ENCODE peak calls at places on chromosomes 3 and 15, in seven cellular contexts. L is stomach; T is CD4-positive, alpha-beta memory T cell; I is endodermal cell; R is heart right ventricle; C is uterus; U is endothelial cell of umbilical vein. M is an unnamed sample. For H3K27me3, the result is how much of the 10 kb centered on the place peaks cover.

GRCh38 chr15:50652671-50653070 is 33.9 kb downstream of the TRPM7 start:
- DNase-seq in L (no peak), T (no peak), I (no peak), R (no peak), C (no peak), U (no peak), M (no peak)

GRCh38 chr3:55416381-55416821 is 70.7 kb downstream of the WNT5A start:
- DNase-seq in L (no peak), T (no peak), I (no peak), R (no peak), C (no peak), U (no peak), M (no peak)

GRCh38 chr3:71565976-71566375 is 17.6 kb downstream of the FOXP1 start:
- DNase-seq in L (no peak), T (no peak), I (no peak), R (no peak), C (no peak), U (no peak), M (no peak)

GRCh38 chr3:69084326-69084667 is 440 bp upstream of the ARL6IP5 start:
- DNase-seq in L (peak), T (no peak), I (no peak), R (no peak), C (no peak), U (peak), M (no peak)

GRCh38 chr3:163878396-163878795 is 1199.9 kb downstream of the SI start:
- DNase-seq in L (no peak), T (no peak), I (peak), R (no peak), C (no peak), U (no peak), M (no peak)

GRCh38 chr3:114615535-114616064 is 321.8 kb downstream of the TIGIT start:
- DNase-seq in L (no peak), T (no peak), I (no peak), R (no peak), C (no peak), U (no peak), M (no peak)

GRCh38 chr3:37189109-37189508 is 14.7 kb upstream of the LRRFIP2 start:
- DNase-seq in L (no peak), T (no peak), I (no peak), R (no peak), C (no peak), U (no peak), M (no peak)

GRCh38 chr3:4289044-4289443 is 14.1 kb upstream of the SETMAR start:
- DNase-seq in L (no peak), T (no peak), I (peak), R (no peak), C (no peak), U (no peak), M (no peak)

GRCh38 chr15:68200016-68200861 is 4.9 kb downstream of the CALML4 start:
- DNase-seq in L (peak), T (no peak), I (peak), R (no peak), C (no peak), U (no peak), M (no peak)

GRCh38 chr3:60636846-60637245 is 614.4 kb downstream of the FHIT start:
- DNase-seq in L (no peak), T (no peak), I (peak), R (no peak), C (no peak), U (no peak), M (no peak)

GRCh38 chr3:161349529-161350278 is 21.6 kb downstream of the SPTSSB start:
- DNase-seq in L (no peak), T (peak), I (no peak), R (no peak), C (no peak), U (no peak), M (no peak)

GRCh38 chr3:135801018-135801417 is 164.5 kb upstream of the PPP2R3A start:
- DNase-seq in L (no peak), T (no peak), I (no peak), R (no peak), C (no peak), U (no peak), M (no peak)

GRCh38 chr3:69014022-69014580 is 617 bp upstream of the EOGT start:
- DNase-seq in L (no peak), T (no peak), I (no peak), R (no peak), C (no peak), U (no peak), M (no peak)

GRCh38 chr3:135549928-135550327 is 415.6 kb upstream of the PPP2R3A start:
- DNase-seq in L (no peak), T (no peak), I (no peak), R (no peak), C (no peak), U (no peak), M (no peak)

GRCh38 chr15:88834211-88834812 is 31.1 kb downstream of the ACAN start:
- DNase-seq in L (peak), T (peak), I (peak), R (peak), C (peak), U (peak), M (no peak)

DNA sequence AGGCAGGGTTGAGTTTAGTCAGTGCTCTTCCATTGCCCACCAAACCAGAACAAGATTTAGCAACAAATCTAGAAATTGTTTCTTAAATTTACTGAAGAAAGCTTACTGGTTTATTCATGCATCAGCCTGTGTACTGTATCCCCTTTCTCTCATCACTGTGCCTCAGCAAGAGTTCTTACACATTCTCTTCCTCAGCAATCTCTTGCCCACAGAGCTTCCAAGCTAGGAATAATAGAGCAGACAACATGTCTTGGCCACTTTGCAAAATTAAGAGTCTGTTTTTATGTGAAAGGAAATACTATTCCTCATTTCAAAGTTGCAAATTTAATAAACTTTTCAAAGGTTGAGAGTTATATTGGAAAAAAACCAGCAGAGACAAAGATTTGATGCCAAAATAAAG is 276.5 kb downstream of the ADAMTSL3 start:
- DNase-seq in L (no peak), T (no peak), I (no peak), R (no peak), C (no peak), U (no peak), M (no peak)
- H3K27ac ChIP-seq in L (peak), T (no peak), I (no peak), R (no peak), C (peak), U (no peak), M (no peak)

GRCh38 chr3:14423963-14424362 is 21.6 kb downstream of the SLC6A6 start:
- DNase-seq in L (no peak), T (no peak), I (no peak), R (no peak), C (no peak), U (no peak), M (no peak)
- H3K4me3 ChIP-seq in L (no peak), T (no peak), I (no peak), R (no peak), C (no peak), U (no peak), M (no peak)

GRCh38 chr3:151460774-151461450 is at the start of gene IGSF10:
- DNase-seq in L (peak), T (no peak), I (peak), R (peak), C (no peak), U (no peak), M (peak)
- H3K27me3 ChIP-seq in L (under half), T (under half), I (under half), R (under half), C (under half), U (under half), M (under half)

GRCh38 chr3:169624533-169624972 is 39.0 kb downstream of the MECOM start:
- DNase-seq in L (no peak), T (no peak), I (peak), R (no peak), C (no peak), U (peak), M (no peak)
- H3K27ac ChIP-seq in L (peak), T (no peak), I (peak), R (no peak), C (no peak), U (no peak), M (no peak)

GRCh38 chr15:74869372-74869725 is 3.8 kb downstream of the SCAMP2 start:
- DNase-seq in L (no peak), T (no peak), I (no peak), R (no peak), C (no peak), U (no peak), M (no peak)

GRCh38 chr15:74865316-74865715 is 7.8 kb downstream of the SCAMP2 start:
- DNase-seq in L (no peak), T (no peak), I (no peak), R (no peak), C (no peak), U (no peak), M (no peak)

GRCh38 chr15:74866090-74866489 is 7.1 kb downstream of the SCAMP2 start:
- DNase-seq in L (no peak), T (no peak), I (no peak), R (no peak), C (peak), U (no peak), M (no peak)

GRCh38 chr15:74869726-74870407 is 3.3 kb downstream of the SCAMP2 start:
- DNase-seq in L (peak), T (no peak), I (no peak), R (peak), C (peak), U (peak), M (peak)

DNA sequence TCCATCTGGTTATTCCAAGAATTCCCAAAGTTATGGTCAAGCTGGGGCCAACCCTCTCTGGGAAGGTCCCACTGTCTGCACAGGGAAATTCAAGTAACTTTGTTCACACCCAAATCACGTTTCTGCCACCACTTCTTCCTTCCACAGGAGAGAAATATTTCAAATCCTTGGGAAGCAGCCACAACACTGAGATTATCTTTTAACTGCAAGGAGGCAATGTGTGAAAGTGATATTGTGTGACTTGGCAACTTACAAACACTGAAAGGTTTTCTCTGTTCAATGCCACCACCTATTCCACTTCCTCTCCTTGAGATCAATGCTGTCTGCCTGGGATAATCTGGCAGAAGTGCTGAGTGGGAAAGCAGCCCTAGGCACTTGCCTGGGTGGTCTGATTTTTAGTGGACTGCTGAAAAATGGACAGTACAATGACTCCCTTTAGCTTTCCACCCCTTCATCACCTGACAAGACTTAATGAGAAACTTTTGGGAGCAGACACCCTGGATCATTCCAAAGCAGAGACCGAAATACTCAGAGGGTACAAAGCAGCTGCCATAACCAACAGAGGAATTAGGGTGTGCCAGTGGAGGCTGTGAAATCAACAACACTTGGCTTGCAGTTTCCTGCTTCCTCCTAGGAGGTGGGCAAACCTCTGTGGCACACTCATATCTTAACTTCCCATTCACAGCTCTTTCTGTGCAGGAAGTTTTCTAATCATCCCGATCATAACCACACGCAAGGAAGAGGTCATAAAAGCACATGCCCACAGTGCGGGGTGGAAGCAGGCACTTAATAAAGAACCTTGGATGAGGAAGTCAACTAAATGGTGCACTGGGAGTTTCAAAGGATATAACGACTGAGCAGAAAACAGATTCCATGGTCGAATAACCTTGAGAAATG is 5.4 kb downstream of the SCAMP2 start:
- DNase-seq in L (peak), T (no peak), I (no peak), R (no peak), C (no peak), U (peak), M (peak)
- H3K4me3 ChIP-seq in L (no peak), T (peak), I (peak), R (no peak), C (no peak), U (no peak), M (no peak)

GRCh38 chr15:96349933-96350292 is 19.4 kb downstream of the NR2F2 start:
- DNase-seq in L (no peak), T (no peak), I (no peak), R (no peak), C (no peak), U (no peak), M (no peak)

GRCh38 chr15:96350321-96350720 is 19.8 kb downstream of the NR2F2 start:
- DNase-seq in L (no peak), T (no peak), I (no peak), R (no peak), C (no peak), U (peak), M (no peak)

GRCh38 chr15:96349034-96349932 is 18.8 kb downstream of the NR2F2 start:
- DNase-seq in L (no peak), T (no peak), I (no peak), R (no peak), C (no peak), U (peak), M (no peak)

GRCh38 chr15:96347181-96348111 is 16.9 kb downstream of the NR2F2 start:
- DNase-seq in L (no peak), T (no peak), I (peak), R (peak), C (peak), U (peak), M (no peak)

DNA sequence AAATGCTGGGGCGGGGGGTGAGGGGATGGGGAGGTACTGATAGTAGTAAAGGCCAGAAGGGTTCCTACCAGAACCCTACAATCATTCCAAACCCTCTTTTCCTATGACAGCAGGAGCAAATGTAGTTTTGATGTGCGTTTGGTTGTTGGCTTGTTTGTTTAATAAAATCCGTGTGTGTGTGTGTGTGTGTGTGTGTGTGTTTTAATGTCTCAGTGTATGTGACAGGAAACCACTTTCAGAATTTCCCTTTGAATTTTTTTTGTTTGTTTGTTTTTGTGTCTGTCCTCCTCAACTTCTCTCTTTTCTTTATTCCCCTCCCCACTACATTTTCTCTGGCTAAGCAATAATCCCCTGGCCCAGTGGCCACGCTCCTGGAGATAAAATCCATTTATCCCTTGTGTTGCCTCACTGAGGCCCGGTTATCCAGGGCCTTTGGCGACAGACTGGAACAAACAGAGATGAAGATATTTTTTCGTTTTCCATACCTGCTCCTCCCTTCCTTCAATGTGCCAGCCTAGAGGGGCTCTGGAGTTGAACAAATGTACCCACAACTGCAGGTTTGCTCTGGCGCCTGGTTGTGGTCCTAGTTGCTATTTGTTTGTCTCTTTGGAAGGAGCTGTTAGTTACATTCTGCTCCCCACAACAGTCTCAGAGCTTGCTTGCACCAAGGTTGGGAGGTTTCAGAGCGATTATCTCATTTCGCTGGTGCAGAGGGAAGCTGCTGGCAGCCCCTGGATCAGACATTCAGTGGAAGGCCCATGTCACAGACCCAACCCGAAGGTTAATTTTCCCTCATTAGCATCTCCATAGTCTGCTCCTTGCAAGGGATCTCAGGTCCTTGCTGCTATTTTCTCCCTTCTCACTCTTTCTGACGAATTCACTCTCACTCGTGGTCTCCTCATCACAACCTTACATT is 17.9 kb downstream of the NR2F2 start:
- DNase-seq in L (no peak), T (no peak), I (peak), R (no peak), C (no peak), U (peak), M (no peak)
- H3K27me3 ChIP-seq in L (under half), T (half or more), I (half or more), R (half or more), C (under half), U (under half), M (under half)

GRCh38 chr3:26627080-26627479 is 4.5 kb downstream of the LRRC3B start:
- DNase-seq in L (no peak), T (no peak), I (no peak), R (no peak), C (no peak), U (no peak), M (no peak)
- H3K27ac ChIP-seq in L (no peak), T (no peak), I (no peak), R (no peak), C (no peak), U (no peak), M (no peak)

GRCh38 chr3:32238027-32238815 is at the start of gene CMTM8:
- DNase-seq in L (peak), T (peak), I (peak), R (peak), C (peak), U (peak), M (peak)

GRCh38 chr3:32239638-32240550 is 1.4 kb downstream of the CMTM8 start:
- DNase-seq in L (peak), T (peak), I (peak), R (no peak), C (no peak), U (peak), M (no peak)

GRCh38 chr3:32236377-32236776 is 2.1 kb upstream of the CMTM8 start:
- DNase-seq in L (no peak), T (no peak), I (no peak), R (no peak), C (no peak), U (no peak), M (no peak)

GRCh38 chr3:32238816-32239637 is 547 bp downstream of the CMTM8 start:
- DNase-seq in L (peak), T (peak), I (peak), R (peak), C (peak), U (peak), M (peak)

GRCh38 chr3:32237670-32238026 is 832 bp upstream of the CMTM8 start:
- DNase-seq in L (no peak), T (no peak), I (no peak), R (no peak), C (no peak), U (no peak), M (no peak)
- H3K4me3 ChIP-seq in L (peak), T (peak), I (peak), R (peak), C (no peak), U (peak), M (peak)

DNA sequence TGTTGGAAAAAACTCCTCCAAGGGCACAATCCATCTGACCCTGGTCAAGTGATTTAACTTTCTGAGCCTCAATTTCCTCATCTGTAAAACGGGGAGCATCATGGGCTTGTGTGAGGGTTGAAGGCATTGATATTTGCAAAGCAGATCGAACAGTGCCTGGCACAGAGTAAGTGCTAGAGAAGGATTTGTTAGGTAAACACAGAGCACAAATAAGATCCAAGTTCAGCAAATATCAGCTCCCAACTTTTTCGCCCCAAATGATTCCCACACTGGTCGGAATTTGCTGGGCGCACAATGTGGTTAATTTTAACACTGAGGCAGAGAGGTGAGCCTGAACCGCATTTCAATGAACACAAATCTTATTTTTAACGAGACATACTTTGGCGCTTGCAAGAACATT is 76.3 kb upstream of the ATP2B2 start:
- DNase-seq in L (no peak), T (no peak), I (no peak), R (no peak), C (no peak), U (no peak), M (no peak)
- H3K27me3 ChIP-seq in L (under half), T (under half), I (under half), R (under half), C (under half), U (under half), M (under half)

DNA sequence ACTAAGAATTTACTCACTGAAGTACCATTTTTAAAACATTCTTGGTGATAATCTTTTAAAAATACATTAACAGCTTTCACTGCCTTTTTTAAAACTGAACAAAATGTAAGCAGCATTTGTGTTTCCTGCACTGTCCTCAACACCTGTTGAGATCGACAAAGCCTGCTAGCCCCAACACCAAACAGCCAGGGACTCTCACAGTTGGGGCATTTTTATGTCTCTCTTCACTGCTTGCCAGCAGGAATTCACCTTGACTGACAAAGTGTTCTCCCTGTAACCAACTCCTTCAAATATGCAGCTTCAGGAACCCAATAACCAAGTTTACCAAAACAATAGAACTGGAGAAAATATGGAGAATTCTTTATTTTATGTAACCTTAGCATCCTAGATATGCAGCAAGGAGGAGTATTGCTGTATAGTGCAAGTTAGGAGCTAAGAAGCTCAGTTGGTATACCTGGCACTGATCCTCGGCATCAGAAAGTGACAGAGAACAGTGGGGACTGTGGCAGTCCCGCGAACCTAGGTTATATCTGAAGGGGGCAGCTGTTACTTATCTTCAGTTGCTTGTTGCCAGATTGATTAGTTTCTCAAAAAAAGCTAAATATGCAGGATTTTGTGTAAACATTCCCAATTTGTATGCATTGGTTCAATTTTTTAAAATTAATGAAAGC is 223.6 kb downstream of the CDIN1 start:
- DNase-seq in L (no peak), T (no peak), I (no peak), R (no peak), C (no peak), U (no peak), M (no peak)
- H3K27ac ChIP-seq in L (no peak), T (no peak), I (no peak), R (no peak), C (no peak), U (no peak), M (no peak)